ENCODE peak calls at places on chromosomes 6 and 20, in four cellular contexts. U is stimulated activated CD8-positive, alpha-beta memory T cell treated with anti-CD3 and anti-CD28 coated beads, Interleukin-15, amount 100 ng/mL, for 24 hours; F is psoas muscle; H is GM23248. I is an unnamed sample.

GRCh38 chr6:17987576-17988421 is at the start of gene KIF13A:
- DNase-seq in U (no peak), F (peak; percentile 89), H (peak; percentile 84), I (no peak)

GRCh38 chr20:16411361-16411760 is 161.9 kb downstream of the KIF16B start:
- DNase-seq in U (no peak), F (no peak), H (no peak), I (no peak)

GRCh38 chr6:33719326-33719987 is 8.0 kb upstream of the UQCC2 start:
- DNase-seq in U (no peak), F (no peak), H (no peak), I (no peak)

GRCh38 chr6:142786476-142786875 is 158.5 kb downstream of the HIVEP2 start:
- DNase-seq in U (no peak), F (no peak), H (peak; percentile 77), I (no peak)

GRCh38 chr6:44104661-44105060 is 22.6 kb downstream of the MRPL14 start:
- DNase-seq in U (no peak), F (peak; percentile 76), H (no peak), I (peak; percentile 96)

GRCh38 chr6:49516147-49516505 is 16.4 kb downstream of the GLYATL3 start:
- DNase-seq in U (no peak), F (no peak), H (no peak), I (no peak)

GRCh38 chr6:121660277-121660676 is 224.8 kb downstream of the GJA1 start:
- DNase-seq in U (no peak), F (no peak), H (no peak), I (no peak)

GRCh38 chr6:37607949-37608348 is 89.7 kb downstream of the MDGA1 start:
- DNase-seq in U (no peak), F (no peak), H (peak; percentile 58), I (no peak)

GRCh38 chr20:23078351-23078993 is 7.7 kb downstream of the CD93 start:
- DNase-seq in U (no peak), F (no peak), H (peak; percentile 52), I (no peak)

GRCh38 chr6:139166956-139167313 is 32.1 kb downstream of the HECA start:
- DNase-seq in U (no peak), F (no peak), H (no peak), I (no peak)

GRCh38 chr6:168154263-168154917 is 75.4 kb upstream of the FRMD1 start:
- DNase-seq in U (no peak), F (no peak), H (no peak), I (no peak)

GRCh38 chr6:56959938-56960337 is 5.0 kb downstream of the BEND6 start:
- DNase-seq in U (no peak), F (no peak), H (peak; percentile 86), I (no peak)

GRCh38 chr6:82955841-82956240 is 109.8 kb downstream of the UBE3D start:
- DNase-seq in U (no peak), F (no peak), H (peak; percentile 88), I (no peak)

GRCh38 chr20:3330046-3330741 is 77.3 kb downstream of the DNAAF9 start:
- DNase-seq in U (no peak), F (no peak), H (peak; percentile 75), I (no peak)

GRCh38 chr6:24078200-24078599 is 47.8 kb upstream of the NRSN1 start:
- DNase-seq in U (no peak), F (no peak), H (peak; percentile 78), I (no peak)

GRCh38 chr6:149233056-149233715 is 84.3 kb upstream of the TAB2 start:
- DNase-seq in U (no peak), F (no peak), H (peak; percentile 91), I (peak; percentile 50)

GRCh38 chr20:2133318-2134183 is 31.9 kb downstream of the STK35 start:
- DNase-seq in U (no peak), F (no peak), H (peak; percentile 90), I (no peak)

GRCh38 chr6:28866342-28867077 is 57.3 kb downstream of the TRIM27 start:
- DNase-seq in U (peak; percentile 41), F (peak; percentile 65), H (peak; percentile 53), I (no peak)

GRCh38 chr6:114172861-114173260 is 170.0 kb downstream of the HS3ST5 start:
- DNase-seq in U (no peak), F (no peak), H (no peak), I (no peak)

GRCh38 chr6:10659697-10660348 is 34.6 kb downstream of the C6orf52 start:
- DNase-seq in U (no peak), F (peak; percentile 44), H (no peak), I (no peak)

GRCh38 chr20:45307076-45307645 is 521 bp downstream of the RBPJL start:
- DNase-seq in U (no peak), F (no peak), H (no peak), I (no peak)

GRCh38 chr6:74041420-74041819 is 345.4 kb downstream of the CD109 start:
- DNase-seq in U (no peak), F (peak; percentile 19), H (no peak), I (no peak)

GRCh38 chr20:7196481-7196880 is 429.0 kb downstream of the BMP2 start:
- DNase-seq in U (no peak), F (no peak), H (peak; percentile 66), I (no peak)

GRCh38 chr6:34462010-34462409 is 3.9 kb upstream of the PACSIN1 start:
- DNase-seq in U (no peak), F (no peak), H (no peak), I (no peak)

GRCh38 chr6:135183532-135184440 is 2.7 kb downstream of the MYB start:
- DNase-seq in U (peak; percentile 36), F (peak; percentile 47), H (peak; percentile 28), I (no peak)

GRCh38 chr6:139736507-139736906 is 362.1 kb upstream of the CITED2 start:
- DNase-seq in U (no peak), F (no peak), H (no peak), I (no peak)

GRCh38 chr20:63750807-63751470 is 11.4 kb downstream of the SLC2A4RG start:
- DNase-seq in U (no peak), F (no peak), H (no peak), I (no peak)

GRCh38 chr20:2890743-2891142 is 17.5 kb downstream of the PTPRA start:
- DNase-seq in U (no peak), F (no peak), H (peak; percentile 21), I (no peak)

GRCh38 chr6:143691900-143692572 is 14.3 kb downstream of the PHACTR2 start:
- DNase-seq in U (no peak), F (no peak), H (no peak), I (no peak)